ENCODE peak calls at places on chromosomes 12 and 14, in four cellular contexts. K is HCT116, E is GM23338, C is RWPE1. J is an unnamed sample.

GRCh38 chr12:120584343-120585149 is 3.3 kb upstream of the POP5 start:
- DNase-seq in K (peak), E (peak), C (peak), J (no peak)

GRCh38 chr12:19744760-19745218 is 305.5 kb downstream of the AEBP2 start:
- DNase-seq in K (no peak), E (no peak), C (no peak), J (no peak)

GRCh38 chr12:79233341-79233761 is 368.8 kb downstream of the SYT1 start:
- DNase-seq in K (no peak), E (no peak), C (no peak), J (no peak)

GRCh38 chr14:32713856-32714255 is 224.8 kb upstream of the NPAS3 start:
- DNase-seq in K (no peak), E (no peak), C (no peak), J (no peak)

GRCh38 chr12:92462049-92462448 is 240.7 kb upstream of the PLEKHG7 start:
- DNase-seq in K (no peak), E (no peak), C (no peak), J (no peak)

GRCh38 chr14:71142375-71143038 is 235.2 kb downstream of the PCNX1 start:
- DNase-seq in K (no peak), E (no peak), C (no peak), J (peak)

GRCh38 chr12:9760699-9761406 is at the start of gene CD69:
- DNase-seq in K (no peak), E (no peak), C (no peak), J (no peak)

GRCh38 chr12:95790025-95790911 is at the start of gene NTN4:
- DNase-seq in K (no peak), E (peak), C (peak), J (peak)

GRCh38 chr12:60100150-60100549 is 504.3 kb downstream of the SLC16A7 start:
- DNase-seq in K (no peak), E (no peak), C (no peak), J (peak)

GRCh38 chr14:44981198-44981597 is 19.2 kb downstream of the TOGARAM1 start:
- DNase-seq in K (no peak), E (no peak), C (no peak), J (no peak)

GRCh38 chr14:67311868-67312267 is 47.7 kb downstream of the ATP6V1D start:
- DNase-seq in K (no peak), E (no peak), C (peak), J (no peak)

GRCh38 chr12:94488449-94488848 is 28.8 kb upstream of the CEP83 start:
- DNase-seq in K (no peak), E (no peak), C (no peak), J (no peak)

GRCh38 chr14:64491637-64492036 is 12.0 kb downstream of the ZBTB25 start:
- DNase-seq in K (no peak), E (no peak), C (no peak), J (no peak)

GRCh38 chr14:75736845-75737485 is 75.9 kb downstream of the TTLL5 start:
- DNase-seq in K (no peak), E (no peak), C (no peak), J (no peak)

GRCh38 chr14:68958553-68958952 is 20.5 kb downstream of the ACTN1 start:
- DNase-seq in K (no peak), E (no peak), C (no peak), J (no peak)

GRCh38 chr14:99325016-99325415 is 53.0 kb upstream of the BCL11B start:
- DNase-seq in K (no peak), E (no peak), C (no peak), J (no peak)

GRCh38 chr14:102496955-102497744 is 12.4 kb downstream of the ANKRD9 start:
- DNase-seq in K (no peak), E (no peak), C (no peak), J (no peak)

GRCh38 chr12:101698782-101699347 is 1.4 kb downstream of the CHPT1 start:
- DNase-seq in K (no peak), E (no peak), C (peak), J (no peak)

GRCh38 chr12:100823988-100824387 is 29.4 kb downstream of the ANO4 start:
- DNase-seq in K (peak), E (no peak), C (peak), J (peak)

GRCh38 chr12:130097798-130098255 is 64.4 kb upstream of the FZD10 start:
- DNase-seq in K (no peak), E (no peak), C (peak), J (no peak)

GRCh38 chr14:98665019-98665418 is 607.0 kb downstream of the BCL11B start:
- DNase-seq in K (no peak), E (peak), C (no peak), J (no peak)

GRCh38 chr14:65850429-65851145 is 438.1 kb downstream of the FUT8 start:
- DNase-seq in K (no peak), E (no peak), C (no peak), J (no peak)

GRCh38 chr14:104665663-104666522 is 23.5 kb upstream of the INF2 start:
- DNase-seq in K (peak), E (peak), C (no peak), J (no peak)

GRCh38 chr14:105290598-105291356 is 10.0 kb downstream of the BRF1 start:
- DNase-seq in K (no peak), E (peak), C (no peak), J (no peak)

GRCh38 chr14:71166434-71166833 is 259.2 kb downstream of the PCNX1 start:
- DNase-seq in K (peak), E (peak), C (no peak), J (peak)

GRCh38 chr12:103664626-103665025 is 77.6 kb downstream of the STAB2 start:
- DNase-seq in K (no peak), E (no peak), C (no peak), J (no peak)

GRCh38 chr12:1645819-1646218 is 16.8 kb downstream of the WNT5B start:
- DNase-seq in K (no peak), E (no peak), C (no peak), J (no peak)

GRCh38 chr12:47307680-47308399 is 228.1 kb upstream of the AMIGO2 start:
- DNase-seq in K (peak), E (peak), C (peak), J (peak)

GRCh38 chr14:92240658-92241057 is 82.3 kb upstream of the SLC24A4 start:
- DNase-seq in K (no peak), E (no peak), C (no peak), J (no peak)

GRCh38 chr12:66290716-66291200 is 11.5 kb upstream of the HELB start:
- DNase-seq in K (no peak), E (no peak), C (no peak), J (no peak)

GRCh38 chr14:60760648-60761364 is 26.2 kb downstream of the MNAT1 start:
- DNase-seq in K (peak), E (peak), C (peak), J (no peak)

GRCh38 chr12:52358575-52359350 is 8.5 kb downstream of the KRT85 start:
- DNase-seq in K (no peak), E (no peak), C (no peak), J (no peak)

GRCh38 chr14:77309122-77309521 is 11.6 kb downstream of the POMT2 start:
- DNase-seq in K (no peak), E (no peak), C (no peak), J (no peak)

GRCh38 chr12:70698345-70698744 is 61.1 kb upstream of the PTPRB start:
- DNase-seq in K (no peak), E (no peak), C (no peak), J (no peak)

GRCh38 chr14:100110801-100111200 is 45.6 kb downstream of the EVL start:
- DNase-seq in K (no peak), E (no peak), C (no peak), J (no peak)

GRCh38 chr12:6186114-6186827 is 13.9 kb upstream of the CD9 start:
- DNase-seq in K (no peak), E (no peak), C (no peak), J (no peak)

GRCh38 chr14:103607039-103607668 is 21.9 kb upstream of the KLC1 start:
- DNase-seq in K (no peak), E (peak), C (peak), J (peak)
- TF ChIP-seq CTCF in K (peak), E (peak), C (peak), J (no peak)

GRCh38 chr14:89283327-89284060 is 133.5 kb downstream of the FOXN3 start:
- DNase-seq in K (no peak), E (no peak), C (no peak), J (no peak)

GRCh38 chr14:89282191-89282590 is 134.8 kb downstream of the FOXN3 start:
- DNase-seq in K (no peak), E (no peak), C (no peak), J (no peak)

GRCh38 chr14:89279649-89280232 is 137.3 kb downstream of the FOXN3 start:
- DNase-seq in K (no peak), E (no peak), C (no peak), J (no peak)

GRCh38 chr14:89277229-89277628 is 139.8 kb downstream of the FOXN3 start:
- DNase-seq in K (no peak), E (no peak), C (no peak), J (no peak)

DNA sequence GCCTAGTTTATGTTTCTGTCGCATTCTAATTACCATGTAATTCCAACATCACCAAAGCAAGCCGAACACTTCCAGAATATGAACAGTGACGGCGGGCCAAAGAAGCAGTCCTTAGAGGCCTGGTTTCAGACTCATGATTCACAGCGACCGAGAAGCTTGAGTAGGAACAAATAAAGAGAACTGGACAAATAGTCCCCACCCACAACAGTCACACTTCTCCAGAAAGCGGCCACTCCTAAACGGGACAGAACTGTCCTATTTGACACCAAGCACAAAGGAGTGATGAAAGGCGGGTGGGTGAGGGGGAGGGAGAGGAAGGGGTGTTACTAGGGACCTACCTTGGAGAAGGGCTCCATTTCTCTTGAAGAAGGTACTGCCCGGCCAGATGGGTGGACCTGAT is 136.4 kb downstream of the FOXN3 start:
- DNase-seq in K (no peak), E (no peak), C (no peak), J (no peak)
- TF ChIP-seq CTCF in K (no peak), E (no peak), C (no peak), J (no peak)

GRCh38 chr12:123533672-123534643 is at the start of gene RILPL1:
- DNase-seq in K (no peak), E (peak), C (no peak), J (no peak)

GRCh38 chr12:123530683-123531082 is 2.8 kb downstream of the RILPL1 start:
- DNase-seq in K (no peak), E (no peak), C (no peak), J (no peak)

GRCh38 chr12:123531091-123531490 is 2.4 kb downstream of the RILPL1 start:
- DNase-seq in K (no peak), E (no peak), C (no peak), J (no peak)

GRCh38 chr12:123532021-123532420 is 1.5 kb downstream of the RILPL1 start:
- DNase-seq in K (no peak), E (no peak), C (no peak), J (no peak)

GRCh38 chr12:123532808-123533649 is 490 bp downstream of the RILPL1 start:
- DNase-seq in K (no peak), E (peak), C (no peak), J (peak)
- TF ChIP-seq CTCF in K (no peak), E (no peak), C (no peak), J (no peak)

DNA sequence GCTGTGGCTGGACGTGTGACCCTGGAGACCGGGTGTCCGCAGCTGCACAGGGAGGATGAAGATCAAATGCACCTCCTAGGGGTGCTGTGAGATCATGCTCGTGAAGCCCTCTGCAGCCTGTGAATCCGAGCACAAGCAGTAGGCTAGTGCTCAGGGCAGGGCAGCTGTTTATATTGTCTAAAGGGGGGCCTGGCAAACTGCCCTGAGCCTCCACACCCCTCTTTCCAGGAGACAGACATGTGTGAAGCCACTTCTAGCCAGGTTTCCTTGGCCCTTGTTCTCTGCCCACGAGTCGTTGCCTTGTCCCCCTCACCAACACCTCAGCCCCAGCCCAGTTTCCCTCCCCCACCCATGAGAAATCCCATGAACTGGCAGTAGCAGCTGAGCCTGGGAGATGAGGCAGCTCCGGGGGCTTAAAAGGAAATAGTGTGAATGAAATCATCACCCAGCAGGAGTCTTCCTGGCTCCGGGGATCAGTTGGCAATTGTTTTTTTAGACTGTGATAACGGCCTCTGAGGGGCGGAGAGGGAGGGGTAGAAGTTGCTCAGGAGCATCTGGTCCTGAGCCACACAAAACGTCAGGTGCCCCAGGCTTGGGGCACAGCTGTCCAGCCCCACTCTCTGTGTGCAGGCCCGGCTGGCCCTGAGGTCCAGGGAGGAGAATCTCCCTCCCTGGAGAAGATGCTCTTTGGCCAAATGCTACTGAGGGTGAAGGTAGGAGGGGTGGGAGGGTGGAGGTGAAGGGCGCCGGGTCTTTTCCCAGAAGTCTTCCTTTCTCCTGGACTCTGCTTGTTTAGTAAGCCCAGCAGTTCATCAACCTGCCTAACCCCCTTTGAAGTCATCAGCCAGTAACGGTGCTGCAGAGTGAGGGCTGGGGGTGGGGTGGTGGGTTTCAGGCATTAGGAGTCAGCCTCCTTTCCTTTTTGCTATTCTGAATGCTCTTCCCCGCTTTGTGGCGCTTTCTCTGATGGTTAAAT is 4.0 kb downstream of the FGF6 start:
- DNase-seq in K (no peak), E (peak), C (no peak), J (no peak)
- TF ChIP-seq CTCF in K (no peak), E (peak), C (no peak), J (no peak)

GRCh38 chr12:105235747-105236476 is at the start of gene APPL2:
- DNase-seq in K (peak), E (peak), C (peak), J (peak)
- TF ChIP-seq CTCF in K (no peak), E (peak), C (peak), J (peak)

DNA sequence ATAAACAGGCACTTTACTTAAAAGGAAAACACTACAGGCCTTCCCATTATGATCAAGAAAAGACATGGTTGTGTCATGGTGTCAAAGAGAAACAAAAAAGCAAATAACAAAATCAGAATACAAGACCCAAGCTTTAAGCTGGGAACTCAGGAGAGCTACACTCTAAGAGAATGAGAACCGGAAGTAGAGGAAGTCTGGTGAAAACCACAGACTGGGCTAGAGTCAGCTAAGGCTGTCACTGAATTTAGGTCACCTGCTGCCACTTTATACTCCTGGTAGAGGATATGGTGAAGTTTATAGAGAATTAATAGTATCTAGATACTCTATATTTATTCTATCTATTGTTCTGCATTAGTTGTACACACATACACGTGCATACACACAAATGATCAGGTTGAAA is 971.7 kb downstream of the FLRT2 start:
- DNase-seq in K (no peak), E (no peak), C (no peak), J (no peak)
- TF ChIP-seq CTCF in K (no peak), E (no peak), C (no peak), J (no peak)

GRCh38 chr12:91332305-91332704 is 149.7 kb upstream of the DCN start:
- DNase-seq in K (no peak), E (no peak), C (no peak), J (no peak)
- TF ChIP-seq CTCF in K (no peak), E (no peak), C (no peak), J (peak)

J was measured in HFFc6.